ENCODE peak calls at places on chromosomes 7 and 10, in five cellular contexts. L is HCT116, K is IMR-90, A is mammary epithelial cell, X is PC-9. C is an unnamed sample. For H3K9me3 and H4K20me1, the result is how much of the 10 kb centered on the place peaks cover.

GRCh38 chr10:17431871-17432311 is 22.5 kb downstream of the ST8SIA6 start:
- DNase-seq in L (no peak), K (peak), A (peak), X (no peak), C (no peak)

GRCh38 chr7:116583653-116584052 is 58.8 kb downstream of the CAV1 start:
- DNase-seq in L (no peak), K (no peak), A (no peak), X (no peak), C (no peak)

GRCh38 chr10:93703066-93703465 is 674 bp upstream of the FRA10AC1 start:
- DNase-seq in L (no peak), K (peak), A (no peak), X (no peak), C (no peak)

GRCh38 chr10:69742928-69743602 is 58.6 kb upstream of the COL13A1 start:
- DNase-seq in L (peak), K (peak), A (no peak), X (no peak), C (no peak)

GRCh38 chr10:72322280-72323058 is 32.2 kb downstream of the DNAJB12 start:
- DNase-seq in L (peak), K (no peak), A (peak), X (peak), C (peak)

GRCh38 chr10:31644931-31645633 is 283.5 kb downstream of the ARHGAP12 start:
- DNase-seq in L (no peak), K (peak), A (no peak), X (no peak), C (no peak)

GRCh38 chr7:108294595-108294994 is 161.6 kb downstream of the NRCAM start:
- DNase-seq in L (no peak), K (no peak), A (no peak), X (no peak), C (no peak)

GRCh38 chr7:17584822-17585221 is 286.4 kb downstream of the AHR start:
- DNase-seq in L (no peak), K (peak), A (peak), X (no peak), C (no peak)

GRCh38 chr10:14749051-14749809 is 25.5 kb downstream of the FAM107B start:
- DNase-seq in L (no peak), K (no peak), A (no peak), X (peak), C (no peak)

GRCh38 chr7:134905375-134905774 is 80.9 kb upstream of the AGBL3 start:
- DNase-seq in L (no peak), K (peak), A (peak), X (no peak), C (no peak)

GRCh38 chr10:103480521-103480920 is 1.5 kb upstream of the CALHM3 start:
- DNase-seq in L (no peak), K (peak), A (no peak), X (peak), C (no peak)

GRCh38 chr10:124266468-124267230 is 152.1 kb downstream of the OAT start:
- DNase-seq in L (no peak), K (no peak), A (peak), X (no peak), C (peak)

GRCh38 chr7:148527717-148528168 is 62.8 kb upstream of the C7orf33 start:
- DNase-seq in L (peak), K (peak), A (peak), X (peak), C (peak)

GRCh38 chr7:9600974-9601373 is 1167.6 kb downstream of the NXPH1 start:
- DNase-seq in L (no peak), K (no peak), A (no peak), X (no peak), C (no peak)

GRCh38 chr10:68330852-68331454 is 911 bp upstream of the HNRNPH3 start:
- DNase-seq in L (no peak), K (peak), A (no peak), X (peak), C (no peak)

GRCh38 chr10:109456566-109457361 is 466.5 kb downstream of the XPNPEP1 start:
- DNase-seq in L (no peak), K (no peak), A (no peak), X (no peak), C (no peak)

GRCh38 chr10:7306147-7306546 is 104.7 kb downstream of the SFMBT2 start:
- DNase-seq in L (no peak), K (peak), A (no peak), X (no peak), C (no peak)

GRCh38 chr10:70807566-70807965 is 8.2 kb upstream of the SGPL1 start:
- DNase-seq in L (no peak), K (no peak), A (peak), X (no peak), C (no peak)

GRCh38 chr7:140541513-140542192 is 62.3 kb upstream of the MKRN1 start:
- DNase-seq in L (peak), K (peak), A (peak), X (peak), C (peak)

GRCh38 chr10:94052901-94053638 is 59.3 kb downstream of the PLCE1 start:
- DNase-seq in L (no peak), K (no peak), A (no peak), X (no peak), C (no peak)

GRCh38 chr10:62048473-62048872 is 147.0 kb downstream of the ARID5B start:
- DNase-seq in L (no peak), K (no peak), A (no peak), X (no peak), C (no peak)

GRCh38 chr10:27986831-27987230 is 12.0 kb downstream of the ODAD2 start:
- DNase-seq in L (no peak), K (no peak), A (no peak), X (no peak), C (no peak)

GRCh38 chr7:77738382-77738781 is 42.1 kb downstream of the RSBN1L start:
- DNase-seq in L (no peak), K (no peak), A (no peak), X (no peak), C (no peak)

DNA sequence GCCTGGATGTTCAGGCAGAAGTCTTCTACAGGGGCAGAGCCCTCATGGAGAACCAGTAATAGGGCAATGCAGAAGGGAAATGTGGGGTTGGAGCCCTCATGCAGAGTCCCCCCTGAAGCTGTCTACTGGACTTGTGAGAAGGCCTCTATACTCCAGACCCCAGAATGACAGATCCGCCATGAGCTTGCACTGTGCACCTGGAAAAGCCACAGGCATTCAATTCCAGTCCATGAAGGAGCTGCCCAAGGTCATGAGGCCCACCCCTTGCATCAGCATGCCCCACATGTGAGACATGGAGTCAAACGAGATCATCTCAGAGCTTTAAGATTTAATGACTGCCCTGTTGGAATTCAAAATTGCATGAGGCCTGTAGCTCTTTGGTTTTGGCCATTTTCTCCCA is 4.9 kb upstream of the ZNF679 start:
- DNase-seq in L (no peak), K (no peak), A (no peak), X (no peak), C (no peak)
- H3K9me3 ChIP-seq in L (under half), K (under half), A (under half), X (under half), C (under half)

DNA sequence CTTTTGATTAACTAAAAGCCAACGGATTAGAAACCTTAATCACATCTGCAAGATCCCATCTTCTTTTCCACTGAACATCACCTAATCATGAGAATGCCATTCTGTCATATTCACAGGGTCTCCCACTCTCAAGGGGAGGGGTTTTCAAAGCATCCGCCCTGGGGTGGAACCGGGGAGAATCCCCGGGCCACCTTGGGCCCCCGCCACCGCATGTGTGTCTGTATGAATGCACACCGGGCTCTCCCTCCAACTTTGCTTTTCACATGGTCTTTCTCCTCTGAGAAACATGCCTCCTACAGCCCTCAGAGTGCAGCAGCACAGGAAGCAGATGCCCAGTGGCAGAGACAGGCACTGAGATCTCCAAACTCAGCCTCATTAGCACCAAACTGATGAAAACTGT is 233.2 kb upstream of the PPP2R2D start:
- DNase-seq in L (no peak), K (no peak), A (no peak), X (no peak), C (no peak)
- H4K20me1 ChIP-seq in L (under half), K (under half), A (under half), X (under half), C (under half)

GRCh38 chr7:27972272-27972671 is 208.3 kb downstream of the JAZF1 start:
- DNase-seq in L (no peak), K (no peak), A (no peak), X (no peak), C (no peak)
- H3K4me3 ChIP-seq in L (no peak), K (no peak), A (no peak), X (no peak), C (no peak)

DNA sequence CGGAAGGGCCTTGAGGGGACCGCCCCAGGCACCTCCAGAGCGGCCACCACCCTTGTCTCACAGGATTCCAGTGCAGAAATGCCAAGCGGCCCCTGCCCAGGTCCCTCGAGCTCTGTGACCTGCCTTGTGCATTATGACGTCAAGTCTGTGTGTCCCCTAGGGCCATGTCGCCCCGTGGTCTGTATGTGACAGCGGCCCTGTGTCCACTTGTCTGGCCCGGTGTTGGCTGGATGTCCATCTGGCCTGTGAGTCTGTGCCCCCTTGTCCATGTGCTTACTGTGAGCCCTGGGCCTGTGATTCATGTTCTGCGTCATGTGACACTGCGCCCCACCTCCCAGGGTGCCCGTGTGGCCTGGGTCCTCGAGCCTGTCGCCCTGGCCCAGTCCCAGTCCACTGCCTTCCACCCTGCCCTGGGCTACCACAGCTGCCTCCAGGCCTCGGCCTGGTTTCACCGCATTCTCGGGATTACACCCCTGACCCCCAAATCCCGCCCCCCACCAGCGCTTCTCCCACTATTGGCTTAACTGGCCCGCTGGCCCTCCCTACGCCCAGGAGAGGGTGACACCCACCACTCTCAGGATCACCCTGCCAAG is 66.6 kb upstream of the ZNF722 start:
- DNase-seq in L (no peak), K (no peak), A (no peak), X (no peak), C (no peak)
- H3K9me3 ChIP-seq in L (under half), K (under half), A (under half), X (under half), C (under half)

DNA sequence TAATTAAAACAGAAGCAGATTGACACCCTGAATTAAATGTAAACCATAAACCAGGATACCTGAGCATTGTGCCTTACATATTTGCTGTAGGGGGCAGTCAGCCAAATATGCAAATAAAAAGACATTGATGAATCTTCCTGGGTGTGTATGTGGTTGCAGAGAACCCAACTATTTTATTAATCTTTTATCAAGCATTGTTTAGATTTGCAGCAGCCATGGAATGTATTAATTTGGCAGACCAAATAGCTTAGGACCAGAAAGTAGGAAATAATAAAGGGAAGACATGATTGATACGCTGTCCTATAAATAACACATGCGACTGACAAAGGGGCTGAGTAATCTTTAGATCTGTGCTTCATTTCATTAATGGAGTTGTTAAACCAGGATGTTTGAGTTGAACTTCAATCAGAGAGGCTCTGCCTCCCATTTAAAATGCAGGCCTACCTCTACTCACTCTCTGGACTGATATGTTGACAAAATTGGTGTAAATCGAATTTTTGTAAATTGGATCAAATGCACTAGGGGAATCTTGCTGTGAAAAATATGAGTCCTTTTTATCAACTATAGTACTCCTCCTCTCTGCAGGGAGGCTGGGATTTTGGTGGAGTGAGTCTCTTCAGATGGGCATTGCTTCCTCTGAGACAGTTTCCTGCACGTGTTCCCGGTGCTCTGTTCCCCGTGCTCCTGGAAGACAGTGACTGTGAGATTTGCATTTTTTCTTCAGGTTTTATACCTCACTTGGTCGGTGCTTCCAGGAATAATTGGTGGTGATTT is 11.8 kb downstream of the AUTS2 start:
- DNase-seq in L (no peak), K (no peak), A (no peak), X (no peak), C (no peak)
- H4K20me1 ChIP-seq in L (under half), K (under half), A (under half), X (under half), C (under half)

DNA sequence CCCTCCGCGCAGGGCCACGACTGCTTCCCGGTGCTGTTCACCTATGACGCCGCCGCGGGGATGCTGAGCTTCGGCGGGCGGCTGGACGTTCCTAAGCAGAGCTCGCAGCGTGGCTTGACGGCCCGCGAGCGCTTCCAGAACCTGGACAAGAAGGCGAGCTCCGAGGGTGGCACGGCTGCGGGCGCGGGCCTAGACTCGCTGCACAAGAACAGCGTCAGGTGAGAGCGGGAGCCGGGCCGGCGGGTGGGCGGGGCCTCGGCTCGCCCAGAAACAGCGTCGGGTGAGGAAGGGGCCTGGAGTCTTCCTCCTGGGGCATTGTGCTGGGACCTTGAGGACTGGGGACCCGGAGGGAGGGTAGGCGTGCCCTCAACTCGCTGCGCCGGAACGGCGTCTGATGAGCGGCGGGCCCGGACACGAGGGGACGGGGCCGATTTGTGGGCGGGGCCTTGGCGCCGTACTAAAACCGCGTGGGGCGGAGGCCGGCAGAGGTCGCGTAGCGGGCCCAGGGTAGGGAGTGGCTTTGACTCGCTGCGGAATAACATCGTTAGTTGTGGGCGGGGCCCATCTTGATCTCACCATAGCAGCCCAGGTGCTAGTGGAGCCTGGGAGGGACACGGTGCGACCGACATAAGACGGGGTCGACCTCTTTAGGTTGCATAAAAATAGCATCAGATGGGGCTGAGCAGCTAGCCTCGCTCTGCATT is 15.6 kb downstream of the PDAP1 start:
- DNase-seq in L (no peak), K (no peak), A (no peak), X (no peak), C (no peak)
- H3K4me3 ChIP-seq in L (no peak), K (peak), A (peak), X (no peak), C (peak)

DNA sequence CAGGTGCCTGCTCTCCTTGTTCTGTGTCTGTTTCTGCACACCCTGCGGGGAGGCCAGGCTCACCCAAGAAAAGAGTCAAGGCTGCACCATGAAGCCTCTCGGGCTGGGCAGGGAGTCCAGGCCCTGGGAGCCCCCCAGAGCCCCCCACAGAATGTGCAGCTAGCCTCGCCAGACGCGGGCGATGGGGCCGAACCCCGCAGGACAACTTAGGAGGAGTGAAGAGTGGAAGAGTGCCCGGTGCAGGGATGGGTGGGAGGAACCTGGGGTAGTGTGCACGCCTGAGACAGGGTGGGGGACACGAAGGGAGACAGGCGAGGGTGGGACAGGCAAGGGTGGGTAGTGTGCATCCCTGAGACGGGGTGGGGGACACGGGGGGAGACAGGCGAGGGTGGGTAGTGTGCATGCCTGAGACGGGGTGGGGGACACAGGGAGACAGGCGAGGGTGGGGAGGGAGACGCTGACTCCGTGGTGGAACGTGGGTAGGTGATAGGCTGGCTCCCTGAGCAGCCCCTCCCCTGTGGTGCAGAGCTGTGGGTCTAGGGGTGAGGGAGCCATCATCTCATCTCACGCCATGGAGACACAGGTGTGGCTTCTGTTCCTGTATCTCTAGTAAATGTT is 615.4 kb downstream of the DNAJB6 start:
- DNase-seq in L (no peak), K (no peak), A (no peak), X (no peak), C (no peak)
- H3K9me3 ChIP-seq in L (under half), K (half or more), A (under half), X (under half), C (under half)

DNA sequence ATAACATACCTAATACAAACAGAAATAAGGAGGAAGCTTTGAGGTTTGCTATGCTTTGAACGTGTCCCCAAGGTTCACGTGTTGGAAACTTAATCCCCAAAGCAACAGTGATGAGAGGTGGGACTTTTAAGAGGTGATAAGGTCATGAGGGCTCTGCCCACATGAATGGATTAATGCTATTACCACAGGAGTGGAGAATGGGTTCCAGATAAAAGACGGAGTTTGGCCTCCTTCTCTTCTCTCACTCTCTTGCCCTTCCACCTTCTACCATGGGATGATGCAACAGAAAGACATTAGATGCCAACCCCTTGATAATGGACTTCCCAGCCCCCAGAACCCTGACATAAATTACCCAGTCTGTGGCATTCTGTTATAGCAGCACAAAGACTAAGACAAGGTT is 9.6 kb downstream of the ITGB1 start:
- DNase-seq in L (peak), K (no peak), A (no peak), X (no peak), C (no peak)
- H4K20me1 ChIP-seq in L (under half), K (half or more), A (under half), X (half or more), C (under half)